ENCODE peak calls at places on chromosomes 3 and 15, in six cellular contexts. V is stomach, R is NCI-H345, L is neural crest cell, S is Caco-2, I is kidney glomerular epithelial cell. N is an unnamed sample.

GRCh38 chr3:69084668-69085542 is at the start of gene ARL6IP5:
- DNase-seq in I (peak), S (peak), V (peak), L (peak), R (peak), N (peak)

GRCh38 chr15:78917888-78918287 is 27.0 kb downstream of the CTSH start:
- DNase-seq in S (no peak), L (no peak), I (no peak), V (no peak), R (no peak), N (peak)

GRCh38 chr3:94336076-94336741 is 273.3 kb downstream of the NSUN3 start:
- DNase-seq in I (peak), S (peak), R (no peak), V (no peak), L (peak), N (peak)

GRCh38 chr3:55373413-55373812 is 113.7 kb downstream of the WNT5A start:
- DNase-seq in S (no peak), L (no peak), R (no peak), V (no peak), I (no peak), N (no peak)

GRCh38 chr15:75694241-75695182 is 18.1 kb downstream of the CSPG4 start:
- DNase-seq in I (peak), V (peak), S (peak), R (peak), L (peak), N (peak)

GRCh38 chr3:46898321-46899150 is 21.0 kb downstream of the PTH1R start:
- DNase-seq in L (no peak), V (no peak), S (no peak), R (no peak), I (no peak), N (no peak)

GRCh38 chr3:182330647-182331046 is 462.7 kb upstream of the ATP11B start:
- DNase-seq in L (no peak), S (no peak), I (no peak), V (no peak), R (no peak), N (no peak)

GRCh38 chr3:6716374-6716773 is 144.5 kb upstream of the GRM7 start:
- DNase-seq in L (no peak), I (no peak), S (no peak), R (no peak), V (no peak), N (no peak)

GRCh38 chr3:183116051-183116614 is 16.8 kb upstream of the MCCC1 start:
- DNase-seq in L (peak), S (peak), R (peak), V (peak), I (peak), N (peak)

GRCh38 chr3:193851941-193852674 is 259.1 kb downstream of the OPA1 start:
- DNase-seq in V (peak), R (peak), I (peak), S (no peak), L (no peak), N (peak)

GRCh38 chr3:186255703-186256331 is 106.2 kb downstream of the DGKG start:
- DNase-seq in L (no peak), V (peak), R (no peak), S (no peak), I (peak), N (peak)

GRCh38 chr3:12139111-12139511 is 19.6 kb downstream of the TIMP4 start:
- DNase-seq in I (no peak), R (no peak), S (peak), L (peak), V (no peak), N (peak)

GRCh38 chr3:141454906-141455602 is 31.8 kb upstream of the RASA2 start:
- DNase-seq in S (peak), R (peak), L (no peak), V (no peak), I (peak), N (peak)

GRCh38 chr3:20576228-20576627 is 390.2 kb upstream of the SGO1 start:
- DNase-seq in L (no peak), V (no peak), I (no peak), S (no peak), R (no peak), N (no peak)

GRCh38 chr15:83057002-83057401 is 10.1 kb downstream of the BTBD1 start:
- DNase-seq in S (no peak), R (no peak), L (no peak), I (no peak), V (no peak), N (no peak)

GRCh38 chr3:146184616-146185015 is 23.6 kb upstream of the PLOD2 start:
- DNase-seq in V (peak), L (no peak), I (peak), S (no peak), R (peak), N (no peak)

GRCh38 chr15:66069751-66070150 is 183.8 kb downstream of the MEGF11 start:
- DNase-seq in R (no peak), S (no peak), I (no peak), L (no peak), V (no peak), N (no peak)

GRCh38 chr3:141227752-141228151 is 3.9 kb upstream of the PXYLP1 start:
- DNase-seq in S (no peak), R (no peak), L (no peak), V (no peak), I (no peak), N (no peak)

GRCh38 chr15:54066403-54066802 is 88.2 kb downstream of the UNC13C start:
- DNase-seq in V (no peak), R (no peak), L (no peak), I (no peak), S (no peak), N (no peak)

GRCh38 chr15:31035610-31036009 is 44.2 kb upstream of the MTMR10 start:
- DNase-seq in V (no peak), R (no peak), I (no peak), L (no peak), S (no peak), N (no peak)

GRCh38 chr15:96331141-96331941 is 841 bp downstream of the NR2F2 start:
- DNase-seq in S (peak), L (no peak), V (no peak), R (no peak), I (no peak), N (peak)

GRCh38 chr3:106399208-106399607 is 530.4 kb upstream of the CBLB start:
- DNase-seq in V (no peak), S (no peak), I (no peak), R (no peak), L (no peak), N (no peak)

GRCh38 chr15:31031471-31032064 is 40.1 kb upstream of the MTMR10 start:
- DNase-seq in S (no peak), I (peak), R (no peak), V (no peak), L (no peak), N (no peak)

GRCh38 chr3:183664913-183665381 is 29.5 kb downstream of the KLHL24 start:
- DNase-seq in I (peak), L (no peak), V (no peak), R (no peak), S (no peak), N (no peak)

GRCh38 chr3:73781536-73781935 is 156.8 kb upstream of the PDZRN3 start:
- DNase-seq in V (no peak), S (no peak), I (no peak), R (no peak), L (no peak), N (no peak)

GRCh38 chr3:51391566-51392300 is 648 bp downstream of the RBM15B start:
- DNase-seq in R (no peak), V (peak), L (no peak), I (no peak), S (peak), N (peak)

GRCh38 chr3:134790099-134790498 is 5.0 kb upstream of the EPHB1 start:
- DNase-seq in V (no peak), R (no peak), L (no peak), S (no peak), I (no peak), N (no peak)

GRCh38 chr15:69225355-69226027 is 65.1 kb downstream of the GLCE start:
- DNase-seq in V (no peak), L (no peak), S (no peak), I (peak), R (no peak), N (peak)

GRCh38 chr3:61149236-61149635 is 102.0 kb downstream of the FHIT start:
- DNase-seq in R (no peak), I (no peak), S (no peak), V (no peak), L (no peak), N (no peak)

GRCh38 chr3:167882057-167882667 is 146.6 kb downstream of the SERPINI1 start:
- DNase-seq in R (peak), S (peak), L (no peak), I (peak), V (no peak), N (no peak)

GRCh38 chr15:95068847-95069518 is 837.6 kb downstream of the MCTP2 start:
- DNase-seq in S (no peak), V (no peak), I (no peak), R (no peak), L (no peak), N (no peak)

N was measured in H7.